ENCODE peak calls at places on chromosomes 5 and 9, in seven cellular contexts. J is epithelial cell of esophagus, R is AG04450, X is heart left ventricle, U is astrocyte of the spinal cord, S is esophagus squamous epithelium, A is GM06990. E is an unnamed sample.

GRCh38 chr9:27632254-27632653 is 59.0 kb upstream of the C9orf72 start:
- DNase-seq in S (no peak), A (no peak), J (peak), X (no peak), R (no peak), U (no peak), E (no peak)

GRCh38 chr5:102678267-102679058 is 76.6 kb upstream of the PAM start:
- DNase-seq in S (no peak), A (no peak), R (no peak), J (peak), U (peak), X (no peak), E (no peak)

GRCh38 chr5:131810510-131811249 is 13.9 kb upstream of the FNIP1 start:
- DNase-seq in X (no peak), S (no peak), U (no peak), J (peak), A (no peak), R (no peak), E (no peak)

GRCh38 chr9:81492710-81493447 is 196.5 kb downstream of the TLE1 start:
- DNase-seq in U (peak), X (no peak), J (peak), A (no peak), R (peak), S (no peak), E (peak)

GRCh38 chr5:112186401-112186990 is 232.6 kb downstream of the EPB41L4A start:
- DNase-seq in A (no peak), X (no peak), U (peak), S (no peak), J (peak), R (peak), E (peak)

GRCh38 chr5:179472641-179473040 is 77.7 kb upstream of the RUFY1 start:
- DNase-seq in S (no peak), A (no peak), U (no peak), J (no peak), R (no peak), X (no peak), E (no peak)

GRCh38 chr5:133252133-133252480 is 200.3 kb downstream of the HSPA4 start:
- DNase-seq in J (no peak), U (no peak), R (no peak), A (no peak), X (no peak), S (no peak), E (no peak)

GRCh38 chr5:78659714-78660113 is 11.1 kb upstream of the LHFPL2 start:
- DNase-seq in J (no peak), X (no peak), S (no peak), U (peak), A (no peak), R (no peak), E (no peak)

GRCh38 chr5:18037718-18038117 is 403.5 kb downstream of the TAF11L14 start:
- DNase-seq in R (no peak), A (no peak), S (no peak), X (no peak), J (no peak), U (no peak), E (no peak)

GRCh38 chr9:95552814-95553546 is 36.2 kb upstream of the PTCH1 start:
- DNase-seq in R (no peak), X (peak), U (peak), S (no peak), A (no peak), J (no peak), E (no peak)

GRCh38 chr5:127685662-127686061 is 17.5 kb upstream of the CCDC192 start:
- DNase-seq in J (peak), A (no peak), X (no peak), U (no peak), S (no peak), R (no peak), E (no peak)

GRCh38 chr5:146103594-146103993 is 1.8 kb downstream of the PLAC8L1 start:
- DNase-seq in A (no peak), J (peak), X (no peak), S (no peak), R (no peak), U (no peak), E (no peak)

GRCh38 chr9:121599872-121600585 is 51.4 kb upstream of the DAB2IP start:
- DNase-seq in J (no peak), U (no peak), S (no peak), A (no peak), X (no peak), R (no peak), E (no peak)
- H3K4me3 ChIP-seq in J (peak), U (peak), S (peak), A (no peak), X (peak), R (peak), E (peak)

GRCh38 chr9:37908283-37908682 is 4.4 kb upstream of the SLC25A51 start:
- DNase-seq in S (no peak), U (no peak), X (no peak), J (no peak), A (no peak), R (no peak), E (no peak)

GRCh38 chr9:37909326-37909725 is 5.4 kb upstream of the SLC25A51 start:
- DNase-seq in A (no peak), U (no peak), J (no peak), R (no peak), X (no peak), S (no peak), E (no peak)

GRCh38 chr9:37910271-37910670 is 6.3 kb upstream of the SLC25A51 start:
- DNase-seq in A (no peak), X (no peak), J (no peak), S (no peak), R (no peak), U (no peak), E (no peak)

GRCh38 chr9:37906312-37907239 is 2.6 kb upstream of the SLC25A51 start:
- DNase-seq in R (no peak), X (no peak), A (no peak), J (no peak), U (no peak), S (no peak), E (no peak)

DNA sequence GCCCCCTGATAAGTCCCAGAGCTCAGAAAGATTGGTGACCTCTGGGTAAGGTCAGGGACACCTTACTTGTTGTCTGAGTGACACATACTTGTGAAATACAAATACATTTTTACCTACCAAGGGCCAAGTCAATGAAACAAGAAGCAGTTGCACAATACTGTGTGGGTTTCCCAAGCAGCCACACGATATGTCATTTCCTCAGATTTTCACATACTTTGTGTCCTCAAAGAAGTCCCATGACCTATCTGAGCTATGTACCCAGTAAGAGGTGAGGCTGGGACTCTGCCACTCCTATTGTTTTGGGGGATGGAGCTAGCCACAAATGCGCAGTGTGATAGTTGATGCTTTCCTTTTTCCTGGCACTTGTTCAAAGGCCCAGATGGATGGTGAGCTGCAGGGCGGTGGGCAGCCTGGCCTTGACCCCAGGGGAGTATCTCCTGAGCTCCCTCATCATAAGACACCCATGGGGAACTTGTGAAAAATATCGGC is 4.8 kb upstream of the SLC25A51 start:
- DNase-seq in R (no peak), X (no peak), S (no peak), U (peak), J (peak), A (no peak), E (no peak)
- TF ChIP-seq CTCF in R (no peak), X (no peak), S (no peak), U (no peak), J (no peak), A (no peak), E (no peak)

GRCh38 chr9:5610491-5610890 is 18.4 kb upstream of the RIC1 start:
- DNase-seq in J (no peak), A (no peak), X (no peak), U (no peak), R (no peak), S (no peak), E (no peak)

GRCh38 chr9:5611321-5612186 is 17.4 kb upstream of the RIC1 start:
- DNase-seq in A (no peak), R (no peak), X (no peak), U (no peak), S (no peak), J (no peak), E (no peak)

GRCh38 chr9:5614192-5614591 is 14.7 kb upstream of the RIC1 start:
- DNase-seq in U (no peak), J (no peak), A (no peak), X (no peak), R (no peak), S (no peak), E (no peak)

GRCh38 chr9:5612187-5612535 is 16.7 kb upstream of the RIC1 start:
- DNase-seq in R (no peak), J (no peak), U (no peak), X (no peak), S (no peak), A (no peak), E (no peak)

GRCh38 chr9:5608298-5609254 is 20.3 kb upstream of the RIC1 start:
- DNase-seq in U (no peak), X (no peak), A (peak), J (no peak), S (no peak), R (no peak), E (no peak)
- H3K4me3 ChIP-seq in U (no peak), X (no peak), A (peak), J (no peak), S (peak), R (no peak), E (peak)

GRCh38 chr9:130451004-130451390 is 6.2 kb downstream of the ASS1 start:
- DNase-seq in X (peak), S (no peak), J (no peak), R (no peak), U (no peak), A (no peak), E (no peak)

GRCh38 chr9:130452835-130453234 is 8.1 kb downstream of the ASS1 start:
- DNase-seq in R (no peak), S (no peak), U (no peak), X (no peak), A (no peak), J (no peak), E (no peak)

GRCh38 chr9:130453487-130453886 is 8.7 kb downstream of the ASS1 start:
- DNase-seq in X (peak), J (no peak), R (no peak), A (no peak), S (no peak), U (peak), E (no peak)

GRCh38 chr9:130450344-130451003 is 5.7 kb downstream of the ASS1 start:
- DNase-seq in X (no peak), S (no peak), J (no peak), R (no peak), A (no peak), U (no peak), E (no peak)

DNA sequence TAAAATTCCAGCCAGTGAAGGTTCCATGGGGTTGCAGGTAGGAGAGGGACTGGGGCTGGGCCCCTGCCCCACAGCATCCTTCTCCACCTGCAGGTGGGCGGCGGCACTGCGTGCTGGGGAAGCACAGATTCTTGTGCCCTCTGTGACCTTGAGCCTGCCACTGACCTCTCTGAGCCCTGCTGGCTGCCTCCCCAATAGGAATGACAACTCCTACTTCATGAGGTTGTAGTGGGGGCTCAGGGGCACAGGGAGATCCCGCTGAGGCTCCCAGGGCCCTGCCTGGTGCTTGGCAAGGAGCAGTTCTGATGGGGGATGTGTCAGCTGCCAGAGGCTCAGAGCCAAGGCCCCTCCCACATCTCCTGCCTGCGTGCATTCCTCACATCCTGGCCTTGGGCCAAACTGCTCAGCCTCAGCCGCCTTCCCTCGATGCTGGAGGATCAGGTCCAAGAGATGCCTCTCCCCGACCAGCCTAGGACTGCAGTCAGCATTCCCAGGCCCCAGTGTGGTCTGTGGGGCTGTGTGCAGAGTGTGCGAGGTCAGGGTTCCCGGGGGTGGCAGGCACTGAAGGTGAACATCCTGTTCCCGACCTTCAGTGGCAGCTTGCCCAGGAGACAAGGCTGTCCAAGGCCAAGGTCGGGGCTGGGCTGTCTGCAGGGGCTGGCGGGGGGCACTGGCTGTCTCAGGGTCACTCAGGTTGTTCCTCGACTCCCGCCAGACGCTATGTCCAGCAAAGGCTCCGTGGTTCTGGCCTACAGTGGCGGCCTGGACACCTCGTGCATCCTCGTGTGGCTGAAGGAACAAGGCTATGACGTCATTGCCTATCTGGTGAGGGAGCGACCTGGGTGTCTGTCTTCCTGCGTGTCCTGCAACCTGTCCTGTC is 7.0 kb downstream of the ASS1 start:
- DNase-seq in U (peak), R (peak), X (peak), J (peak), A (no peak), S (no peak), E (peak)
- TF ChIP-seq CTCF in U (peak), R (peak), X (peak), J (peak), A (peak), S (peak), E (peak)

GRCh38 chr5:74576941-74577456 is 63.5 kb downstream of the ENC1 start:
- DNase-seq in J (no peak), S (no peak), A (peak), R (no peak), U (peak), X (no peak), E (peak)
- H3K4me3 ChIP-seq in J (no peak), S (peak), A (no peak), R (no peak), U (no peak), X (no peak), E (no peak)

GRCh38 chr9:15096959-15097358 is 186.7 kb upstream of the FREM1 start:
- DNase-seq in J (no peak), R (no peak), X (no peak), A (no peak), U (no peak), S (no peak), E (no peak)
- TF ChIP-seq CTCF in J (no peak), R (no peak), X (no peak), A (no peak), U (no peak), S (no peak), E (no peak)

GRCh38 chr9:107481035-107481434 is 8.5 kb downstream of the KLF4 start:
- DNase-seq in R (no peak), X (no peak), A (no peak), J (peak), S (no peak), U (no peak), E (no peak)

GRCh38 chr9:107478805-107479204 is 10.8 kb downstream of the KLF4 start:
- DNase-seq in X (no peak), S (no peak), J (no peak), A (no peak), R (no peak), U (no peak), E (no peak)

GRCh38 chr9:107484117-107484723 is 5.3 kb downstream of the KLF4 start:
- DNase-seq in S (no peak), U (peak), J (peak), A (no peak), R (peak), X (no peak), E (peak)

GRCh38 chr9:107483666-107484065 is 5.9 kb downstream of the KLF4 start:
- DNase-seq in U (no peak), J (no peak), X (no peak), S (no peak), A (no peak), R (no peak), E (no peak)

GRCh38 chr9:107480386-107480789 is 9.2 kb downstream of the KLF4 start:
- DNase-seq in A (no peak), R (peak), X (peak), J (peak), U (peak), S (no peak), E (peak)
- H3K4me3 ChIP-seq in A (no peak), R (no peak), X (no peak), J (no peak), U (no peak), S (peak), E (no peak)

DNA sequence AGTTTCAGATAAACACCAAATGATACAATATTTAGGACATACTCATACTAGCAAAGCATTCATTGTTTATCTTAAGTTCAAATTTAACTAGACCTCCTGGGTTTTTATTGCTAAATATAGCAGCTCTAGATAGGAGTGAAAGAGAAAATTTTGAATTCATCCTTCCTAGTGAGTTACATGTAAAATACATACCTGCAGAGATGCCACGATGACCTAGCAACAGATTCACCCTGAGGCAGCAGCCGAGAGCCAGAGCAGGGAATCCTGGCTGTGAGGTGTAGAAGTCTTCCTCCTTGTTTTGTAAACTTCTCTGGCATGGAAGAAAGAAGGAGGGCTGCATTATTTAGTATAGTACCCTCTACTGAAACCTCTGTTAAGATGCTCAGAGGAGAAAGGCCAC is 25.9 kb upstream of the GABRP start:
- DNase-seq in S (no peak), U (no peak), R (no peak), X (no peak), A (no peak), J (no peak), E (no peak)
- TF ChIP-seq CTCF in S (no peak), U (no peak), R (no peak), X (no peak), A (no peak), J (no peak), E (no peak)

DNA sequence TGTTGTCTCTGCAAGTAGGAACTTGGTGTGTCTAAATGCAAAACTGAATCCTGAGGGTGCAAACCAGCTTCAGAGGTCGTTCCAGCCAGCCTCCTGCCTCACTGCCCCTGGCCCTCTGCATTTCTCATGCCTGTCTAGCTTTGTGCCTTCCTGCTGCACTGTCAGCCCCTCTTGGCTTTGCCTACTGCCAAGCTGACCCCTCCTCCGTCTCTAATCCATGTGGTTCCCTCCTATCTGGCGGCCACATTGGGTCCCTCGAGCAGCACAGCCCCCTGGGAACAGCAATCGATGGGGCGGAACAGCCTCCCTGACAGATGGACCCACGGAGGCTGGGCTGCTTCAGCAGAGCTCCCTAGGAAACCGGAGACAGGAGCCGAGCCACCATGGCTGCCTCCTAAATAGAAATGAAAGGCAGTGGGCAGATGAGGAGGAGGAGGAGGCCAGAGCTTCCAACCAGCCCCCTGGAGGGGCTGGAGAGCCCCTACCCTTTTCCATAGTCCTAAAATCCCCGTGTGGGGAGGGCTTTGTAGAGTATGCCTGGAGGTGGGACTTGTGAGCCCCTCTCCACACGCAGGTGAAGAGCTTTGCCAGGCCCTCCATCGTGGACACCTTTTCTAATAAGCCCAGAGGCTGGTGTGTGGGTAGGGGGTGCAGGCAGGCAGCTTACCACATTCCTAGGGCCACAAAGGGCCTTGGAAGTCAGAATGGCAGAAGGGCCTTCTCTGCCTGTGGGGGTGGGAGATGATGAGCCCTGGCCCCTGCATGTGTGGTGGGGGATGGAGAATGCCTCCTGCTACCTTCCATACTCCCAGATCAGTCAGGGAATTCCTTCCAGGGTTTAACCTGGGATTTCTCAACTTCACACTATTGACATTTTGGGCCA is 9.2 kb upstream of the CXXC5 start:
- DNase-seq in R (no peak), X (peak), J (peak), S (no peak), A (no peak), U (no peak), E (no peak)
- H3K4me3 ChIP-seq in R (no peak), X (no peak), J (no peak), S (peak), A (no peak), U (no peak), E (no peak)

E was measured in AG09309.